ENCODE peak calls at places on chromosomes 2 and 18, in six cellular contexts. T is HepG2, V is GM12878, X is K562, Q is GM12891, A is H1. B is an unnamed sample.

GRCh38 chr2:231425811-231426703 is 30.5 kb downstream of the B3GNT7 start:
- DNase-seq in T (no peak), V (no peak), X (no peak), Q (no peak), A (no peak), B (no peak)

GRCh38 chr2:217160103-217160502 is 300.2 kb upstream of the TNP1 start:
- DNase-seq in T (no peak), V (no peak), X (no peak), Q (no peak), A (no peak), B (no peak)

GRCh38 chr18:74902170-74902465 is 304.4 kb downstream of the ZNF407 start:
- DNase-seq in T (no peak), V (no peak), X (no peak), Q (no peak), A (no peak), B (no peak)

GRCh38 chr2:154507186-154507585 is 191.3 kb upstream of the KCNJ3 start:
- DNase-seq in T (no peak), V (no peak), X (no peak), Q (no peak), A (no peak), B (no peak)

GRCh38 chr18:22703883-22704626 is 229.1 kb upstream of the RBBP8 start:
- DNase-seq in T (peak), V (no peak), X (peak), Q (peak), A (no peak), B (peak)

GRCh38 chr2:173119069-173119807 is 43.6 kb downstream of the MAP3K20 start:
- DNase-seq in T (no peak), V (no peak), X (no peak), Q (no peak), A (no peak), B (no peak)

GRCh38 chr2:225668606-225669266 is 269.2 kb downstream of the NYAP2 start:
- DNase-seq in T (peak), V (peak), X (peak), Q (peak), A (no peak), B (peak)

GRCh38 chr2:158297606-158298005 is 158.9 kb downstream of the CCDC148 start:
- DNase-seq in T (no peak), V (no peak), X (no peak), Q (no peak), A (no peak), B (no peak)

GRCh38 chr18:11304900-11305299 is 155.5 kb upstream of the PIEZO2 start:
- DNase-seq in T (no peak), V (no peak), X (no peak), Q (no peak), A (no peak), B (no peak)

GRCh38 chr2:176148758-176149483 is 2.4 kb upstream of the HOXD4 start:
- DNase-seq in T (no peak), V (no peak), X (no peak), Q (no peak), A (no peak), B (no peak)

GRCh38 chr2:112006076-112006410 is 49.0 kb upstream of the TMEM87B start:
- DNase-seq in T (no peak), V (peak), X (no peak), Q (no peak), A (no peak), B (no peak)

GRCh38 chr2:181892795-181893435 is 1.4 kb downstream of the ITPRID2 start:
- DNase-seq in T (peak), V (no peak), X (no peak), Q (no peak), A (no peak), B (no peak)

GRCh38 chr2:70089220-70089945 is 2.1 kb downstream of the PCBP1 start:
- DNase-seq in T (peak), V (no peak), X (peak), Q (no peak), A (peak), B (no peak)
- TF ChIP-seq POLR2A in T (peak), V (peak), X (peak), Q (peak), A (no peak), B (peak)

GRCh38 chr2:218806346-218806978 is 24.5 kb downstream of the CYP27A1 start:
- DNase-seq in T (peak), V (peak), X (no peak), Q (no peak), A (no peak), B (no peak)
- TF ChIP-seq POLR2AphosphoS5 in T (no peak), V (no peak), X (no peak), Q (no peak), A (no peak), B (no peak)

GRCh38 chr2:46909771-46910419 is 5.7 kb downstream of the MCFD2 start:
- DNase-seq in T (peak), V (peak), X (no peak), Q (peak), A (no peak), B (peak)
- TF ChIP-seq TAF1 in T (no peak), V (no peak), X (no peak), Q (no peak), A (no peak), B (no peak)

GRCh38 chr2:184598313-184599053 is at the start of gene ZNF804A:
- DNase-seq in T (no peak), V (peak), X (peak), Q (peak), A (peak), B (peak)

GRCh38 chr2:184599875-184600227 is 1.5 kb downstream of the ZNF804A start:
- DNase-seq in T (no peak), V (no peak), X (no peak), Q (no peak), A (no peak), B (no peak)

GRCh38 chr2:184597571-184597980 is 753 bp upstream of the ZNF804A start:
- DNase-seq in T (no peak), V (no peak), X (no peak), Q (no peak), A (peak), B (no peak)

GRCh38 chr2:184597996-184598312 is 375 bp upstream of the ZNF804A start:
- DNase-seq in T (no peak), V (no peak), X (no peak), Q (no peak), A (no peak), B (no peak)

GRCh38 chr2:184599054-184599874 is 935 bp downstream of the ZNF804A start:
- DNase-seq in T (no peak), V (no peak), X (no peak), Q (no peak), A (no peak), B (no peak)
- TF ChIP-seq POLR2A in T (no peak), V (no peak), X (no peak), Q (no peak), A (no peak), B (no peak)

GRCh38 chr18:9827856-9828793 is 57.6 kb upstream of the TXNDC2 start:
- DNase-seq in T (no peak), V (no peak), X (peak), Q (no peak), A (no peak), B (no peak)
- TF ChIP-seq POLR2AphosphoS5 in T (no peak), V (no peak), X (no peak), Q (no peak), A (no peak), B (no peak)

DNA sequence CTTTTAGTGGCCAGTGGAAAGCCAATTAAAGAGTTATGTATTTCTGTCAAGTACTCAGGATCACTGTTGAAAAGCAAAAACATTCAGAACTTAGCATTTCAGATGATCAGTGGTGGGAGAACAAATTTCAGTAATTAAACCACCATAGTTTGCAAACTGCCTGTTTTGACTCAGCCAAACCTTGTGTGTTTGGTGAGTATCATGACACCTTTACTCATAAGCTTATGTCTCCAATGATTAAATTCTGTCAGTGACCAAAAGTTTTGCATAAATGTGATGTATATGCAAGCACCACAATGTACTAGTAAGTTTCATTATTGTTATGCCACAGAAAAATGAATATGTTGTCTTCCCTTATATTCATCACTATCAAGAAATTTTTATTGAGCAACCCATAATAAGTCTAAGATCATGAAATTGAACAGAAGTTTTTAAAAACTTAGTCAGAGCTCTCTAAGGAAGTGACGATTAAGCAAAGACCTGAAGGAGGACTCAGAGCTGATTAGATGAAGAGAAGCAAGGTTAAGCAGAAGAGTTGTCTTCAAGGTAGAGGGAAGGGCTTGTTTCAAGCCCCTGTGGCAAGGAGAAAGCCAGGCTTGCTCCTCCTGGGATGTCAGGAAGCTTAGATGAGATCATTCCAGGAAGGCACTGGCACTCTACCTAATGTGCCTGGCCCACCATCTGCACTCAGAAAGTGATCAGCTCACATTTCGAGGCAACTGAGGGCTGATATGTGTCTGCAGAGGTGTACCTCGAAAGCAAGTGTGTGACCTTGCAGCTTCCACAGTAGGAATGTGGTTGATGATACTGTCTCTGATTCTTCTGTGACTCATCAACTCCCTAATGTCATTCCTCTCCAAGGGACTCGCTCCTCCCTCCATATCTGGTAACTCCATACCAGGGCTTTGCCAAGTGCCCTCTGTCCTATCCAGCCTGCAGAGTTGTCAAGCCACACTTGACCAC is 54.7 kb downstream of the KCTD18 start:
- DNase-seq in T (peak), V (peak), X (no peak), Q (no peak), A (no peak), B (no peak)
- TF ChIP-seq TAF1 in T (no peak), V (no peak), X (no peak), Q (no peak), A (no peak), B (no peak)

GRCh38 chr18:61637905-61638304 is 254.9 kb downstream of the RNF152 start:
- DNase-seq in T (no peak), V (no peak), X (no peak), Q (no peak), A (peak), B (no peak)

GRCh38 chr18:61635901-61636528 is 256.8 kb downstream of the RNF152 start:
- DNase-seq in T (peak), V (no peak), X (peak), Q (peak), A (peak), B (no peak)

GRCh38 chr18:61639886-61640285 is 252.9 kb downstream of the RNF152 start:
- DNase-seq in T (no peak), V (no peak), X (no peak), Q (no peak), A (no peak), B (no peak)

GRCh38 chr18:61637319-61637718 is 255.5 kb downstream of the RNF152 start:
- DNase-seq in T (no peak), V (no peak), X (no peak), Q (no peak), A (peak), B (no peak)
- TF ChIP-seq POLR2A in T (no peak), V (no peak), X (no peak), Q (no peak), A (no peak), B (no peak)

GRCh38 chr2:74223941-74224770 is 25.7 kb downstream of the MTHFD2 start:
- DNase-seq in T (no peak), V (no peak), X (no peak), Q (no peak), A (no peak), B (no peak)
- TF ChIP-seq POLR2AphosphoS5 in T (no peak), V (no peak), X (no peak), Q (peak), A (peak), B (no peak)

GRCh38 chr2:1341409-1342120 is 71.7 kb upstream of the TPO start:
- DNase-seq in T (no peak), V (no peak), X (no peak), Q (no peak), A (no peak), B (no peak)

DNA sequence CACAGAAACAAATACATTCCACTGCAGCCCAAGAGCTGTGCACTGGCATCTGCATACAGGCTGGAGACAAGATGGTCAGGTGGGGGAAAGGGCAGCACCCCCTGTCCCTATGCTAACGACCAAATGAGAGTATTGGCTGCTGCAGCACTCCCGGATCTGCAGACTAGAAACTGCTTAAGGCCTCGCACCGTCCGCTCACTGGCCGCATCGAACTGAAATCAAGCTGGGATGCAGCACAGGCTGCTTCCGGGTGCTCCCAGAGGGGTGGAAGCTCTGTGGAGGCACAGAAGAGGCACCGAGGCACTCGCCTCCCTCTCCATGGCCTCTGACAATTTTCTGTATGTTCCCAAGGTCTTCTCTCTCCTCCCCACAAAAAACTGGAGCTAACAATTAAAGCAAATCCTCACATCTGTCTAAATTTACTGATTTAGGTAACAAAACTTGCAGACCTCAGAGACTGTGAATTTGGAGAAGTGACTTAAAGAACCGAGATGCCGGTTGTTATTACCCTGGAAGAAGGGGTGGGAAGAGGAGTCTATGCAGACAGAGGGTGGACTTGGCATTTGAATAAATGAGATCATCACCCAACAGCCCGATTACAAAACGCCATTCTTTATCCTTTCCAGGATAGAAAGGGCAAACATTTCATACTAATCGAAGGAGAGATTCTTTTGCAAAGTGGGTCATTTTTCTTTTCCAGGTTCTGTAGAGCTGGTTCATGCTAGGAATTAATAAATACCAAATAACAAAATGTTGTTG is 73.3 kb upstream of the TPO start:
- DNase-seq in T (no peak), V (no peak), X (no peak), Q (no peak), A (no peak), B (no peak)
- TF ChIP-seq TAF1 in T (no peak), V (no peak), X (no peak), Q (no peak), A (no peak), B (no peak)

GRCh38 chr2:171579481-171579880 is 57.2 kb downstream of the CYBRD1 start:
- DNase-seq in T (no peak), V (no peak), X (no peak), Q (no peak), A (no peak), B (no peak)

GRCh38 chr2:171578156-171578803 is 56.0 kb downstream of the CYBRD1 start:
- DNase-seq in T (no peak), V (no peak), X (no peak), Q (no peak), A (no peak), B (no peak)

GRCh38 chr2:171575606-171576005 is 53.3 kb downstream of the CYBRD1 start:
- DNase-seq in T (no peak), V (no peak), X (no peak), Q (no peak), A (no peak), B (no peak)

GRCh38 chr2:171571721-171572120 is 49.4 kb downstream of the CYBRD1 start:
- DNase-seq in T (no peak), V (no peak), X (no peak), Q (no peak), A (no peak), B (no peak)

GRCh38 chr2:171574149-171574795 is 52.0 kb downstream of the CYBRD1 start:
- DNase-seq in T (peak), V (peak), X (peak), Q (peak), A (peak), B (peak)
- TF ChIP-seq POLR2A in T (no peak), V (no peak), X (no peak), Q (no peak), A (no peak), B (no peak)